ENCODE peak calls at places on chromosomes 3 and 15, in seven cellular contexts. Z is IMR-90, H is neuronal stem cell, V is trophoblast cell, E is H9, C is H1, J is mesenchymal stem cell. R is an unnamed sample.

GRCh38 chr3:20154928-20155327 is 31.1 kb downstream of the SGO1 start:
- DNase-seq in Z (no peak), H (no peak), V (no peak), E (no peak), C (no peak), J (no peak), R (peak; percentile 18)

GRCh38 chr3:71064976-71065763 is 518.4 kb downstream of the FOXP1 start:
- DNase-seq in Z (peak; percentile 41), H (peak; percentile 67), V (peak; percentile 75), E (peak; percentile 61), C (peak; percentile 82), J (peak; percentile 72), R (peak; percentile 76)

GRCh38 chr3:65024148-65024547 is 336.3 kb upstream of the ADAMTS9 start:
- DNase-seq in Z (no peak), H (no peak), V (no peak), E (peak; percentile 57), C (peak; percentile 53), J (no peak), R (peak; percentile 26)

GRCh38 chr3:128009952-128010846 is 42.0 kb upstream of the SEC61A1 start:
- DNase-seq in Z (peak; percentile 50), H (no peak), V (peak; percentile 61), E (no peak), C (no peak), J (peak; percentile 30), R (no peak)

GRCh38 chr3:146142757-146143156 is 18.2 kb downstream of the PLOD2 start:
- DNase-seq in Z (peak; percentile 80), H (no peak), V (no peak), E (no peak), C (no peak), J (peak; percentile 89), R (peak; percentile 36)

GRCh38 chr3:171801738-171802600 is 8.3 kb downstream of the PLD1 start:
- DNase-seq in Z (peak; percentile 93), H (no peak), V (peak; percentile 60), E (no peak), C (no peak), J (peak; percentile 81), R (no peak)

GRCh38 chr3:95387242-95388021 is 1324.6 kb downstream of the NSUN3 start:
- DNase-seq in Z (no peak), H (no peak), V (no peak), E (no peak), C (no peak), J (no peak), R (peak; percentile 13)

GRCh38 chr3:126456766-126457388 is 18.8 kb downstream of the ZXDC start:
- DNase-seq in Z (no peak), H (no peak), V (no peak), E (no peak), C (no peak), J (no peak), R (no peak)

GRCh38 chr15:34282384-34282783 is 55.2 kb downstream of the SLC12A6 start:
- DNase-seq in Z (no peak), H (no peak), V (no peak), E (no peak), C (no peak), J (no peak), R (no peak)

GRCh38 chr3:157632081-157632480 is 128.9 kb upstream of the VEPH1 start:
- DNase-seq in Z (no peak), H (no peak), V (peak; percentile 19), E (no peak), C (no peak), J (no peak), R (no peak)

GRCh38 chr3:166902374-166902773 is 477.7 kb downstream of the ZBBX start:
- DNase-seq in Z (no peak), H (no peak), V (no peak), E (no peak), C (no peak), J (no peak), R (no peak)

GRCh38 chr3:128581566-128581965 is 69.1 kb downstream of the RPN1 start:
- DNase-seq in Z (no peak), H (no peak), V (peak; percentile 76), E (no peak), C (no peak), J (no peak), R (peak; percentile 87)

GRCh38 chr15:80825361-80826030 is 46.3 kb downstream of the CEMIP start:
- DNase-seq in Z (no peak), H (no peak), V (peak; percentile 100), E (no peak), C (no peak), J (no peak), R (no peak)

GRCh38 chr3:52707585-52707984 is 1.7 kb downstream of the SPCS1 start:
- DNase-seq in Z (no peak), H (no peak), V (no peak), E (no peak), C (no peak), J (no peak), R (no peak)

GRCh38 chr15:65382921-65383320 is 5.1 kb upstream of the IGDCC3 start:
- DNase-seq in Z (no peak), H (no peak), V (no peak), E (no peak), C (no peak), J (no peak), R (no peak)

GRCh38 chr3:20280257-20280656 is 94.3 kb upstream of the SGO1 start:
- DNase-seq in Z (no peak), H (no peak), V (no peak), E (no peak), C (no peak), J (no peak), R (peak; percentile 74)

GRCh38 chr3:170740726-170741591 is 129.0 kb downstream of the RPL22L1 start:
- DNase-seq in Z (peak; percentile 72), H (no peak), V (peak; percentile 85), E (no peak), C (no peak), J (peak; percentile 81), R (no peak)

GRCh38 chr3:195081242-195081963 is 189.6 kb downstream of the XXYLT1 start:
- DNase-seq in Z (peak; percentile 78), H (no peak), V (no peak), E (no peak), C (no peak), J (peak; percentile 77), R (no peak)

GRCh38 chr3:172546105-172546504 is 22.9 kb upstream of the TNFSF10 start:
- DNase-seq in Z (no peak), H (no peak), V (peak; percentile 76), E (no peak), C (no peak), J (no peak), R (no peak)

GRCh38 chr3:38455639-38456430 is 2.1 kb downstream of the ACVR2B start:
- DNase-seq in Z (peak; percentile 29), H (no peak), V (peak; percentile 1), E (no peak), C (no peak), J (peak; percentile 60), R (peak; percentile 87)

GRCh38 chr3:125129512-125129962 is 73.7 kb upstream of the HEG1 start:
- DNase-seq in Z (peak; percentile 99), H (no peak), V (peak; percentile 92), E (no peak), C (no peak), J (peak; percentile 99), R (no peak)

GRCh38 chr15:68228143-68228970 is 1.2 kb downstream of the CLN6 start:
- DNase-seq in Z (no peak), H (no peak), V (peak; percentile 68), E (no peak), C (no peak), J (peak; percentile 36), R (peak; percentile 46)

GRCh38 chr3:59563966-59564365 is 514.1 kb upstream of the CFAP20DC start:
- DNase-seq in Z (no peak), H (no peak), V (no peak), E (no peak), C (no peak), J (no peak), R (no peak)

GRCh38 chr3:100614941-100615340 is 5.5 kb downstream of the ADGRG7 start:
- DNase-seq in Z (no peak), H (no peak), V (no peak), E (no peak), C (no peak), J (no peak), R (no peak)

GRCh38 chr3:117473981-117474563 is 764.5 kb downstream of the TUSC7 start:
- DNase-seq in Z (no peak), H (peak; percentile 29), V (no peak), E (no peak), C (no peak), J (no peak), R (peak; percentile 49)

GRCh38 chr3:38125305-38126120 is 11.4 kb downstream of the ACAA1 start:
- DNase-seq in Z (no peak), H (no peak), V (no peak), E (no peak), C (no peak), J (no peak), R (no peak)

GRCh38 chr15:88484781-88485246 is 17.3 kb downstream of the MRPS11 start:
- DNase-seq in Z (peak; percentile 64), H (peak; percentile 76), V (peak; percentile 84), E (no peak), C (no peak), J (peak; percentile 10), R (peak; percentile 49)

GRCh38 chr3:126607214-126607908 is 47.6 kb downstream of the TXNRD3 start:
- DNase-seq in Z (peak; percentile 77), H (no peak), V (no peak), E (no peak), C (no peak), J (peak; percentile 44), R (no peak)

GRCh38 chr3:152199069-152199838 is 69.5 kb upstream of the MBNL1 start:
- DNase-seq in Z (no peak), H (no peak), V (no peak), E (no peak), C (no peak), J (no peak), R (no peak)

GRCh38 chr3:129555176-129555575 is 12.2 kb downstream of the H1-8 start:
- DNase-seq in Z (no peak), H (no peak), V (no peak), E (no peak), C (no peak), J (no peak), R (no peak)

GRCh38 chr3:88657459-88657858 is 450.0 kb upstream of the EPHA3 start:
- DNase-seq in Z (no peak), H (no peak), V (no peak), E (no peak), C (no peak), J (no peak), R (no peak)
- H3K23ac ChIP-seq in Z (no peak overlapping the region), H (no peak overlapping the region), V (no peak overlapping the region), E (no peak overlapping the region), C (no peak overlapping the region), J (no peak overlapping the region), R (no peak overlapping the region)

GRCh38 chr15:35838422-35839150 is 292.6 kb upstream of the DPH6 start:
- DNase-seq in Z (no peak), H (no peak), V (no peak), E (no peak), C (no peak), J (no peak), R (peak; percentile 10)
- H2BK120ac ChIP-seq in Z (no peak overlapping the region), H (no peak overlapping the region), V (no peak overlapping the region), E (no peak overlapping the region), C (no peak overlapping the region), J (no peak overlapping the region), R (no peak overlapping the region)

GRCh38 chr15:70526974-70527325 is 236.4 kb downstream of the UACA start:
- DNase-seq in Z (no peak), H (no peak), V (no peak), E (no peak), C (peak; percentile 17), J (no peak), R (no peak)
- H3K23ac ChIP-seq in Z (no peak overlapping the region), H (no peak overlapping the region), V (no peak overlapping the region), E (no peak overlapping the region), C (no peak overlapping the region), J (no peak overlapping the region), R (no peak overlapping the region)

GRCh38 chr3:39668420-39668819 is 141.0 kb upstream of the MYRIP start:
- DNase-seq in Z (peak; percentile 38), H (peak; percentile 33), V (peak; percentile 78), E (no peak), C (no peak), J (peak; percentile 37), R (peak; percentile 66)
- H2BK120ac ChIP-seq in Z (no peak overlapping the region), H (no peak overlapping the region), V (no peak overlapping the region), E (no peak overlapping the region), C (no peak overlapping the region), J (no peak overlapping the region), R (no peak overlapping the region)

R was measured in mesendoderm.